ENCODE peak calls at places on chromosome 12, in nine cellular contexts. P is CD8-positive, alpha-beta memory T cell; S is gastrocnemius medialis; C is psoas muscle; D is ovary; N is mammary epithelial cell; A is A549; K is sigmoid colon; W is body of pancreas. E is an unnamed sample.

GRCh38 chr12:48956279-48957140 is 777 bp downstream of the ARF3 start:
- DNase-seq in P (peak; percentile 30), S (peak; percentile 68), C (peak; percentile 83), D (peak; percentile 77), N (peak; percentile 97), A (peak; percentile 94), K (peak; percentile 94), W (peak; percentile 60), E (peak; percentile 73)

GRCh38 chr12:121536929-121537813 is 43.7 kb downstream of the KDM2B start:
- DNase-seq in P (peak; percentile 52), S (peak; percentile 91), C (peak; percentile 87), D (peak; percentile 91), N (peak; percentile 25), A (peak; percentile 79), K (peak; percentile 95), W (peak; percentile 91), E (no peak)

GRCh38 chr12:112191840-112192321 is 66.5 kb downstream of the TRAFD1 start:
- DNase-seq in P (no peak), S (no peak), C (no peak), D (no peak), N (peak; percentile 56), A (no peak), K (no peak), W (no peak), E (peak; percentile 50)

GRCh38 chr12:47856721-47857575 is 37.2 kb upstream of the HDAC7 start:
- DNase-seq in P (no peak), S (no peak), C (no peak), D (no peak), N (no peak), A (no peak), K (peak; percentile 51), W (no peak), E (no peak)

GRCh38 chr12:52971701-52972329 is 22.9 kb downstream of the KRT18 start:
- DNase-seq in P (no peak), S (no peak), C (no peak), D (no peak), N (peak; percentile 82), A (peak; percentile 73), K (no peak), W (peak; percentile 49), E (no peak)

GRCh38 chr12:95473440-95473946 is 459 bp upstream of the METAP2 start:
- DNase-seq in P (no peak), S (peak; percentile 36), C (peak; percentile 14), D (no peak), N (peak; percentile 56), A (peak; percentile 43), K (no peak), W (peak; percentile 37), E (no peak)

GRCh38 chr12:9707864-9708808 is 24.8 kb downstream of the CLECL1 start:
- DNase-seq in P (peak; percentile 73), S (no peak), C (peak; percentile 28), D (no peak), N (peak; percentile 29), A (peak; percentile 33), K (no peak), W (peak; percentile 51), E (no peak)

GRCh38 chr12:11719678-11720099 is 70.2 kb downstream of the ETV6 start:
- DNase-seq in P (no peak), S (no peak), C (peak; percentile 50), D (no peak), N (peak; percentile 89), A (no peak), K (peak; percentile 76), W (no peak), E (peak; percentile 38)

GRCh38 chr12:42426733-42427132 is 100.8 kb downstream of the PPHLN1 start:
- DNase-seq in P (no peak), S (no peak), C (no peak), D (no peak), N (peak; percentile 49), A (peak; percentile 21), K (no peak), W (no peak), E (peak; percentile 17)

DNA sequence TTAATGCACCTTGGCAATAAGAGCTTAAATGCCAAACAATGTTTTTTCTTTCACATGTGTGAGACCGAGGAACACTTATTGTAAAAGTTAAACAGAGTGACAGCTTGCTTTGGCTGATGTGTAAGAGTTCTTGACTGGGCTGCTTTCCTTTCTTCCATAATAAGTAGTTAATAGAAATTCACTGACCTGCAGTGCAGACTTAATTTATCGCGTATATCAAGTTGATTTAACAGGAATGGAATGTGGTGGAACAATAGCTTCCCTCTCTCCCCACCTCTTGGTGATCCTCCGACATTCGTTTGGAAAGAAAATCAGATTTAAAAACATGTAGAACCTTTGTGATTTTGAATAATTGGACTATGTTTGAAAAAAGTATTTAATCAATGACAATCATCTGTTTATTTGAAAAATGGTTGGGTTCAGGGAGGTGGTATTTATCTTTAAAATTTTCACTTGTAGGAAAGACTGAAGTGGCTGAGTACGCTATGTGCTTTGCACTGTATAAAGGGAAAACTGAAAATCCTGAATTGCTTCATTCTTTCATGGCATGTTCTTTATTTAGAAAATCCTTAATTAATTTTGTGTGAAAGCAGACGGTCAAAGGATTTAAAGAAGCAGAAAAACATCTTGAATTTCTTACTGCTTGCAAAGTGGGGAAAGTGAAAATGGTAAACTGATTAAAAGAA is 168.7 kb downstream of the NEDD1 start:
- DNase-seq in P (no peak), S (no peak), C (no peak), D (no peak), N (peak; percentile 17), A (no peak), K (no peak), W (no peak), E (no peak)
- H3K4me1 ChIP-seq in P (no peaks in the 10 kb centered on the region), S (no peaks in the 10 kb centered on the region), C (no peaks in the 10 kb centered on the region), D (no peaks in the 10 kb centered on the region), N (no peaks in the 10 kb centered on the region), A (no peaks in the 10 kb centered on the region), K (no peaks in the 10 kb centered on the region), W (peaks cover 4% of the 10 kb centered on the region), E (no peaks in the 10 kb centered on the region)

GRCh38 chr12:57233357-57234232 is 4.1 kb downstream of the SHMT2 start:
- DNase-seq in P (no peak), S (no peak), C (peak; percentile 15), D (peak; percentile 41), N (no peak), A (no peak), K (no peak), W (no peak), E (no peak)
- H3K4me1 ChIP-seq in P (peaks cover 48% of the 10 kb centered on the region), S (peaks cover 18% of the 10 kb centered on the region), C (peaks cover 16% of the 10 kb centered on the region), D (peaks cover 11% of the 10 kb centered on the region), N (peaks cover 16% of the 10 kb centered on the region), A (peaks cover 12% of the 10 kb centered on the region), K (peaks cover 28% of the 10 kb centered on the region), W (peaks cover 39% of the 10 kb centered on the region), E (peaks cover 73% of the 10 kb centered on the region)

GRCh38 chr12:106865685-106866084 is 90.0 kb upstream of the TMEM263 start:
- DNase-seq in P (no peak), S (no peak), C (no peak), D (no peak), N (no peak), A (no peak), K (no peak), W (no peak), E (no peak)
- H3K4me1 ChIP-seq in P (no peaks in the 10 kb centered on the region), S (peaks cover 4% of the 10 kb centered on the region), C (peaks cover 7% of the 10 kb centered on the region), D (peaks cover 3% of the 10 kb centered on the region), N (no peaks in the 10 kb centered on the region), A (peaks cover 30% of the 10 kb centered on the region), K (peaks cover 18% of the 10 kb centered on the region), W (no peaks in the 10 kb centered on the region), E (no peaks in the 10 kb centered on the region)

DNA sequence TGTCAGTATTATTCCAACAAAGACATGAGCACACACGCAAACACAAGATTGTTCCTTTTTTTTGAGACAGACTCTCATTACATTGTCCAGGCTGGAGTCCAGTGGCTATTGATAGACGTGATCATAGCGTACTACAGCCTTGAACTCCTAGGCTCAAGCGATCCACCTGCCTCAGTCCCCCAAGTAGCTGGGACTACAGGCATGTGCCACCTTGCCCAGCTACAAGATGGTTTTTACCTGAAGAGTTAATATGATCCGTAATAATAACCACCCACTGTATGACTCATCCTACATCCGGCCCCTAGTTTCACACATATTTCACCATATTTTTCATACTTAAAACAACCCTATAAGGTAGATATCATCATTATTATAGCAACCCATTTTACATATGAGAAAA is 26.8 kb downstream of the BCAT1 start:
- DNase-seq in P (no peak), S (no peak), C (no peak), D (no peak), N (peak; percentile 66), A (no peak), K (no peak), W (no peak), E (no peak)
- H3K4me1 ChIP-seq in P (no peaks in the 10 kb centered on the region), S (no peaks in the 10 kb centered on the region), C (no peaks in the 10 kb centered on the region), D (peaks cover 2% of the 10 kb centered on the region), N (peaks cover 18% of the 10 kb centered on the region), A (no peaks in the 10 kb centered on the region), K (no peaks in the 10 kb centered on the region), W (peaks cover 56% of the 10 kb centered on the region), E (peaks cover 23% of the 10 kb centered on the region)

DNA sequence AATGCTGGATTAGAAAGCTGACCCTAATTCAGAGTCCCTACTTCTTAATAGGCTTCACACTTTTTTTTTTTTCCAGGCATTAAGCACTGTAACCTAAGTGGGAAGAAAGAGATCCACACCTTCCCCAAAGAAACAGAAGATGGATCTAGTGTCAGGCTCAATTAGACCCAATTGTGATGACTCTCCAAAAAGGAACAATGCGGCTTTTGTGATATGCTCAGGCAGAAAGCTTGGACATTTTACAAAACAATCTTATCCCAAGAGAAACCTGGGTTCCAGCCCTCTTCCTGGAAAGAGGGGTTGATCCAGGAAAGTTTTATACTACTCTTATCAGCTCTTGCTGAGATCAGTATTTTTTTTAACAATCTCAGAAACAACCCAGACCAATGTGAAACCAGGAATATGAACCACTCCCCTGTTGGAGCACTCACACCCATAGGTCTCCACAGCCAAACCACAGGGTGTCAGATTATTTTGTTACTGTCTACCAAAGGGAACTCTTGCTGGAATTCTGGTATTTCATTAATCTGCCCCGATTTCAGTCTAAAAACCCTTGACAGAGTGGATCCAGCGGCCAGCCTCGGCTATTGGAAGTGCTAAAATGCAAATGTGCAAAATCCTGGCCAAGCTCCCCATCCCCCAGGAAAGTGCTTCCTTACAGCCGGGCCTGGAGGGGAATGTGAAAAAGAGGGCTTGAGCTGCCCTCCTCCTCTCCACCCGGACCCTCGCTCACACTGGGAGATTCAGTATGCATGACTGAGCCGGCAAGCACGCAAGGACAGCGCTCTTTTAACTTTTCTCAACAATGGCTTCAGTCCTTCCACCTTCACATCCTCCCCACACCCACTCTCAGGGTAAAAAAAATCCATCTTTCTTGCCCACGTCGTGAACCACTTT is 4.0 kb downstream of the FBXL14 start:
- DNase-seq in P (peak; percentile 4), S (no peak), C (no peak), D (peak; percentile 59), N (peak; percentile 19), A (no peak), K (no peak), W (no peak), E (no peak)
- H3K4me1 ChIP-seq in P (peaks cover 47% of the 10 kb centered on the region), S (peaks cover 53% of the 10 kb centered on the region), C (peaks cover 51% of the 10 kb centered on the region), D (peaks cover 17% of the 10 kb centered on the region), N (peaks cover 40% of the 10 kb centered on the region), A (peaks cover 34% of the 10 kb centered on the region), K (peaks cover 76% of the 10 kb centered on the region), W (peaks cover 63% of the 10 kb centered on the region), E (peaks cover 51% of the 10 kb centered on the region)

GRCh38 chr12:122977153-122977552 is 2.1 kb downstream of the OGFOD2 start:
- DNase-seq in P (no peak), S (no peak), C (no peak), D (no peak), N (no peak), A (no peak), K (no peak), W (no peak), E (no peak)
- H3K4me1 ChIP-seq in P (peaks cover 44% of the 10 kb centered on the region), S (peaks cover 56% of the 10 kb centered on the region), C (peaks cover 47% of the 10 kb centered on the region), D (peaks cover 17% of the 10 kb centered on the region), N (peaks cover 33% of the 10 kb centered on the region), A (peaks cover 21% of the 10 kb centered on the region), K (peaks cover 64% of the 10 kb centered on the region), W (peaks cover 66% of the 10 kb centered on the region), E (peaks cover 30% of the 10 kb centered on the region)

E was measured in keratinocyte.